ENCODE peak calls at places on chromosomes 4 and X, in six cellular contexts. One of them, this sample, is unnamed.

GRCh38 chr4:70992354-70992753 is 1.1 kb upstream of the DCK start:
- DNase-seq in NB4: peak; percentile 33
- DNase-seq in transverse colon: peak; percentile 26
- DNase-seq in heart left ventricle: no peak
- DNase-seq in right lobe of liver: peak; percentile 33
- DNase-seq in endothelial cell of umbilical vein: no peak
- DNase-seq in this sample: no peak

GRCh38 chr4:9875516-9875915 is 94.1 kb downstream of the DRD5 start:
- DNase-seq in NB4: peak; percentile 32
- DNase-seq in transverse colon: no peak
- DNase-seq in heart left ventricle: no peak
- DNase-seq in right lobe of liver: no peak
- DNase-seq in endothelial cell of umbilical vein: no peak
- DNase-seq in this sample: no peak

GRCh38 chr4:113825272-113825671 is 63.7 kb upstream of the CAMK2D start:
- DNase-seq in NB4: peak; percentile 45
- DNase-seq in transverse colon: peak; percentile 10
- DNase-seq in heart left ventricle: no peak
- DNase-seq in right lobe of liver: no peak
- DNase-seq in endothelial cell of umbilical vein: no peak
- DNase-seq in this sample: no peak

GRCh38 chrX:131802836-131803626 is 220.1 kb upstream of the STK26 start:
- DNase-seq in NB4: peak; percentile 5
- DNase-seq in transverse colon: peak; percentile 84
- DNase-seq in heart left ventricle: peak; percentile 25
- DNase-seq in right lobe of liver: no peak
- DNase-seq in endothelial cell of umbilical vein: peak; percentile 1
- DNase-seq in this sample: peak; percentile 52

GRCh38 chrX:150990910-150991309 is 7.8 kb downstream of the HMGB3 start:
- DNase-seq in NB4: no peak
- DNase-seq in transverse colon: no peak
- DNase-seq in heart left ventricle: no peak
- DNase-seq in right lobe of liver: no peak
- DNase-seq in endothelial cell of umbilical vein: no peak
- DNase-seq in this sample: no peak

GRCh38 chrX:70079297-70079696 is 17.0 kb downstream of the OTUD6A start:
- DNase-seq in NB4: no peak
- DNase-seq in transverse colon: no peak
- DNase-seq in heart left ventricle: no peak
- DNase-seq in right lobe of liver: no peak
- DNase-seq in endothelial cell of umbilical vein: no peak
- DNase-seq in this sample: no peak

GRCh38 chr4:160136021-160136420 is 1033.1 kb downstream of the RAPGEF2 start:
- DNase-seq in NB4: no peak
- DNase-seq in transverse colon: no peak
- DNase-seq in heart left ventricle: no peak
- DNase-seq in right lobe of liver: no peak
- DNase-seq in endothelial cell of umbilical vein: no peak
- DNase-seq in this sample: no peak

GRCh38 chr4:154707877-154708276 is 35.9 kb upstream of the LRAT start:
- DNase-seq in NB4: no peak
- DNase-seq in transverse colon: no peak
- DNase-seq in heart left ventricle: no peak
- DNase-seq in right lobe of liver: no peak
- DNase-seq in endothelial cell of umbilical vein: no peak
- DNase-seq in this sample: no peak

GRCh38 chr4:182338731-182339130 is 95.5 kb downstream of the TENM3 start:
- DNase-seq in NB4: no peak
- DNase-seq in transverse colon: no peak
- DNase-seq in heart left ventricle: no peak
- DNase-seq in right lobe of liver: no peak
- DNase-seq in endothelial cell of umbilical vein: no peak
- DNase-seq in this sample: peak; percentile 28

GRCh38 chr4:169823685-169824084 is 65.9 kb upstream of the HPF1 start:
- DNase-seq in NB4: peak; percentile 64
- DNase-seq in transverse colon: peak; percentile 13
- DNase-seq in heart left ventricle: peak; percentile 31
- DNase-seq in right lobe of liver: peak; percentile 75
- DNase-seq in endothelial cell of umbilical vein: peak; percentile 51
- DNase-seq in this sample: peak; percentile 60

GRCh38 chr4:134422776-134423175 is 221.2 kb upstream of the PABPC4L start:
- DNase-seq in NB4: no peak
- DNase-seq in transverse colon: no peak
- DNase-seq in heart left ventricle: no peak
- DNase-seq in right lobe of liver: no peak
- DNase-seq in endothelial cell of umbilical vein: no peak
- DNase-seq in this sample: no peak

GRCh38 chr4:62344915-62345314 is 1144.8 kb downstream of the ADGRL3 start:
- DNase-seq in NB4: no peak
- DNase-seq in transverse colon: no peak
- DNase-seq in heart left ventricle: no peak
- DNase-seq in right lobe of liver: no peak
- DNase-seq in endothelial cell of umbilical vein: no peak
- DNase-seq in this sample: no peak

GRCh38 chr4:15725608-15726007 is 22.7 kb downstream of the BST1 start:
- DNase-seq in NB4: no peak
- DNase-seq in transverse colon: no peak
- DNase-seq in heart left ventricle: no peak
- DNase-seq in right lobe of liver: no peak
- DNase-seq in endothelial cell of umbilical vein: no peak
- DNase-seq in this sample: peak; percentile 46

GRCh38 chr4:7068883-7069282 is 1.0 kb upstream of the GRPEL1 start:
- DNase-seq in NB4: no peak
- DNase-seq in transverse colon: no peak
- DNase-seq in heart left ventricle: no peak
- DNase-seq in right lobe of liver: no peak
- DNase-seq in endothelial cell of umbilical vein: no peak
- DNase-seq in this sample: no peak

GRCh38 chr4:83569967-83570366 is 34.1 kb downstream of the GPAT3 start:
- DNase-seq in NB4: peak; percentile 84
- DNase-seq in transverse colon: no peak
- DNase-seq in heart left ventricle: no peak
- DNase-seq in right lobe of liver: no peak
- DNase-seq in endothelial cell of umbilical vein: no peak
- DNase-seq in this sample: no peak

GRCh38 chrX:113136841-113137240 is 296.2 kb upstream of the AMOT start:
- DNase-seq in NB4: no peak
- DNase-seq in transverse colon: no peak
- DNase-seq in heart left ventricle: no peak
- DNase-seq in right lobe of liver: no peak
- DNase-seq in endothelial cell of umbilical vein: no peak
- DNase-seq in this sample: no peak

GRCh38 chrX:22950278-22951266 is 49.2 kb upstream of the DDX53 start:
- DNase-seq in NB4: peak; percentile 59
- DNase-seq in transverse colon: no peak
- DNase-seq in heart left ventricle: no peak
- DNase-seq in right lobe of liver: no peak
- DNase-seq in endothelial cell of umbilical vein: peak; percentile 58
- DNase-seq in this sample: peak; percentile 89

GRCh38 chr4:75935628-75936027 is 5.2 kb downstream of the NAAA start:
- DNase-seq in NB4: no peak
- DNase-seq in transverse colon: no peak
- DNase-seq in heart left ventricle: no peak
- DNase-seq in right lobe of liver: no peak
- DNase-seq in endothelial cell of umbilical vein: no peak
- DNase-seq in this sample: no peak

GRCh38 chr4:75940692-75941253 is at the start of gene NAAA:
- DNase-seq in NB4: peak; percentile 82
- DNase-seq in transverse colon: peak; percentile 93
- DNase-seq in heart left ventricle: peak; percentile 77
- DNase-seq in right lobe of liver: peak; percentile 93
- DNase-seq in endothelial cell of umbilical vein: peak; percentile 81
- DNase-seq in this sample: peak; percentile 65

DNA sequence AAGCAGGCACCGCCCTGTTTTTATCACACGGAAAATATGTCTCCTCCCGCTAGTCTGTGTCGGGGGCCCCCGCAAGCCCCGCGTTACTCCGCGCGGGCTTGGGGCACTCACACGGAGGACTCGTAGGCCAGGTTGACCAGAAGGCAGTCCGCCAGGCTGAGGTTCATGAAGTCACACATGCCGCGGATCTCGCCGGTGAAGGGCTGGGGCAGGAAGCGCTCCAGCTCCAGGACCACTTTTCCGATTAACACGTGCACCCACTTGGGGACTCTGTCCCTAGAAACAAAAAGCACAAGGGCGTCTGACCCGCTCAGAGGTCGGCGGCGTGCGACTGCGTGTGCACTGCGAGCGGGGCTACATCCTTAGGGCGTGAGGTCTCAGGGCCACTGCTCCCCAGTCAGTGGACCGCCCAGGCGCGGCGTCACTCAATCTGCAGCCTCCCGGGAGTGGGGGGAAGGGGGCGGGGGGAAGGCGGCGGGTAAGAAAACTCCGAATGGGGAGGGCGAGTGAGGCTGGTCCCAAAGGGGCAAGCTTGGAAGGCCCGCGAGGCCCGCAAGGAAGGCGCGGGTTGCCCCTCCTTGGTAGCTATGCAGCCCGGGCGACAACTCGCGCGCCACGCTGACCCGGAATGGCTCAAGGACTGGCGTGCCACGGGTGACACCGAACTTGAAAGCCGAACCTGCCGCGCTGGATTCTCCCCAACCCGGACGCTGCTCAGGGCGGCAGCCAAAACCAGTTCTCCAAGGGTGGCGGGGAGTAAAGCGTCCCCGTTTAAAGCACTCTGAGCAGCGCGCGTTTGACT is 722 bp downstream of the NAAA start:
- DNase-seq in NB4: peak; percentile 86
- DNase-seq in transverse colon: peak; percentile 85
- DNase-seq in heart left ventricle: peak; percentile 81
- DNase-seq in right lobe of liver: peak; percentile 82
- DNase-seq in endothelial cell of umbilical vein: peak; percentile 59
- DNase-seq in this sample: peak; percentile 32
- TF ChIP-seq POLR2A in NB4: no peak
- TF ChIP-seq POLR2A in transverse colon: peak; percentile 53
- TF ChIP-seq POLR2A in heart left ventricle: no peak
- TF ChIP-seq POLR2A in right lobe of liver: no peak
- TF ChIP-seq POLR2A in endothelial cell of umbilical vein: peak; percentile 56
- TF ChIP-seq POLR2A in this sample: no peak

DNA sequence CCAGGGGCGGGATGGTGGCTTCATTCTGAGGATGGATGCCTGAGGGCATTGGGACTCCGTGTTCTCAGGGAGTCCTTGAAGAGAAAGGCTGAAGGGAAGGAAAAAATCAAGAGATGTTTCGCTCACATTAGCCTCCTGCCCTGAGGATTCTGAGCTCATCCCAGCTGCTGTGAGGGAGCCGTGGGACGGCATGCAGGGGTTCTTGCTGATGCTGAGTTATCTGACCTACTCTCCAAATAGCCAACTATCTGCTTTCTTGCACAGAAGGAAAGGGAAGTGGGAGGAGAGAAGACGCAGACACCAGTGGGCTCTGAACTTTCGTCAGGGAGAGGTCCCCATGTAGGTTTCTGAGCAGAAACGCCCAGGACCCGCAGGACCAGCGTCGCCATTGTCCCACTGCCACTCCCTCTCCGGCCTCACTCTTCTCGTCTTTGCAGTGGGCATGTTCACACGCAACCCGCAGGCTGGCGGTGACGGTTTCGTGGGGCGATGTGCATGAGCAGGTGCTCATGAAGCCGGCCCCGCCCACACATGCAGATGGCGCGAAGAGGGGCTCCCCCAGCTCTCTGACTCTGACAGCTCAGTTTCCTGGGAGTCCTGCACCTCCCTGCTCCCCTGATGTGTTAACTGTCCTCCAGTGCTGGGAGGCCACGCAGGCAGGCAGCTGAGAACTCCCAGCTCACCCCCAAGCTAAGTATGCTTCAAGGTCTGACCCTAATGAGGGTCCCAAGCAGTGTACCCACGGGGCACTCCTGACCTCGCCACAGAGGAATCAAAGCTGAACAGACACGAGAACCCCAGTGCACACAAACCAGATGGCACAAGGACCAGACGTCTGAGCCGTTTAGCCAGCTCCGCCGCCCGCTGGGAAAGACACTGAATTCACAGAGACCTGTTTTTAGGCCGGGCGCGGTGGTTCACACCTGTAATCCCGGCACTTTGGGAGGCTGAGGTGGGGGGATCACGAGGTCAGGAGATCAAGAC is 13.6 kb upstream of the ABLIM2 start:
- DNase-seq in NB4: no peak
- DNase-seq in transverse colon: no peak
- DNase-seq in heart left ventricle: no peak
- DNase-seq in right lobe of liver: no peak
- DNase-seq in endothelial cell of umbilical vein: no peak
- DNase-seq in this sample: peak; percentile 56
- TF ChIP-seq POLR2A in NB4: no peak
- TF ChIP-seq POLR2A in transverse colon: no peak
- TF ChIP-seq POLR2A in heart left ventricle: no peak
- TF ChIP-seq POLR2A in right lobe of liver: no peak
- TF ChIP-seq POLR2A in endothelial cell of umbilical vein: no peak
- TF ChIP-seq POLR2A in this sample: no peak

DNA sequence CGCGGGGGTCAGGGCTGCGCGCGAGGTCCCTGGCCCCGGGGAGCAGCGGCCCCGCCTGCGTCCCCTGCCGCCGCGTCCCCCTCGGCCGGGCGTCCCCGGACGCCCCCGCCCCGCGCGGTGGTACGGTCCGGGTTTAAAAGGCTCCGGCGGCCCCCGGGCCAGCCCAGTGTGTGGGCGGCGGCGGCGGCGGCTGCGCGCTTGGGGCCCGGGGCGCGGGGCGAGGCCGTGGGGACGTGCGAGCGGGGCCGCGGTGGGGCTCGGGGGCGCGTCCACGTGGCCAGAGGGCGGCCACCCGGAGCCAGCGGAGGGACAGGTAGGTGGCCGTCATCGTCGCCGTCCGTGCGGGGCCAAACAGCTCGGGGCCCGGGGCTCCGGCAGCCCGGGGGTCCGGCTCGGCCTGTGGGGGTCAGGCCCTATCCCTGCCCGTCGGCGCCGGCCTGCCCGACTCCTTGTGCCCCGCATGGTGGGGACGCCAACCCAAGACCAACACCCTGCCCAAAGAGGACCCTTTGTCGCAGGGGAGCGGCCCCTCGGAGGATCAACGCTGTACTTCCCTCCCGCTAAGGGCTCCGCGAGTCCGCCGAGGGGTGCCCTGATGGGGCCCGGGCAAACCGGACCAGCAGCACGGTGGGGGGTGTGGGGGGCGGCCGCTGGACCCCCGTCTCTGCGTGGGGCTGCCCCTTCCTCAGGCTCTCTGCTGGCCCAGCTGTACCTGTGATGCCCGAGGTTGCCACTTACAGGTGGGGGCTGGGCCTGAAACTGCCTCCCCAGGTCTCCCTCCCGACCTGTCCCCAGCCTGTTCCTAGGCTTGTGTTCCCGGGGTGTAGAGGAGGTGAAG is at the start of gene PLXNA3:
- DNase-seq in NB4: peak; percentile 62
- DNase-seq in transverse colon: peak; percentile 53
- DNase-seq in heart left ventricle: peak; percentile 55
- DNase-seq in right lobe of liver: no peak
- DNase-seq in endothelial cell of umbilical vein: no peak
- DNase-seq in this sample: no peak
- TF ChIP-seq POLR2A in NB4: no peak
- TF ChIP-seq POLR2A in transverse colon: no peak
- TF ChIP-seq POLR2A in heart left ventricle: no peak
- TF ChIP-seq POLR2A in right lobe of liver: peak; percentile 69
- TF ChIP-seq POLR2A in endothelial cell of umbilical vein: peak; percentile 72
- TF ChIP-seq POLR2A in this sample: peak; percentile 71

DNA sequence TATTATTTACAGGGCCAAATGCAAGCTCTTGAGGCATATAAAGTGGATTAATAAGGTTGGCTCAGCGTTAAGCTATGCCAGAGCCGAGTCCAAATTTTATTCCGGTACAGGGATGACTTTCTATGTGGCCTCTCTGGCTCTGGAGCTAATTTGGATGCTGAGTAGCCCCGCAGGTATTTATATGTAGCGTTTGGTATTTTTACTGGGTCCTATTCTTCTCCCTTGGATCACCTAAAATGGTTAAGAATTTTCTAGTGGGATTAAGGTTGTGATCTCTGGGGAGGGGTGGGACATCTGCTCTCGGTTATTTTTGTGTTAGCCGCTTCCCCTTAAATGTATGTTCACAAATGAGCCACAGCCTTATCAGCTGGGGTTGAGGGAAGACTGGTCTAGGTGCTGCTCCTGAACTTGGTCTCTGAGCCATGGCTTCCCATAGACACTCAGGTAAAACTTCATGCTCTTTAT is 49.4 kb downstream of the FHL1 start:
- DNase-seq in NB4: no peak
- DNase-seq in transverse colon: no peak
- DNase-seq in heart left ventricle: no peak
- DNase-seq in right lobe of liver: no peak
- DNase-seq in endothelial cell of umbilical vein: no peak
- DNase-seq in this sample: no peak
- TF ChIP-seq POLR2A in NB4: no peak
- TF ChIP-seq POLR2A in transverse colon: peak; percentile 23
- TF ChIP-seq POLR2A in heart left ventricle: no peak
- TF ChIP-seq POLR2A in right lobe of liver: no peak
- TF ChIP-seq POLR2A in endothelial cell of umbilical vein: no peak
- TF ChIP-seq POLR2A in this sample: no peak